ENCODE peak calls at places on chromosomes 16 and 17, in nine cellular contexts. G is HCT116; H is NCI-H82; J is A549; B is activated T-cell treated with anti-CD3 and anti-CD28 coated beads, Interleukin-2, amount 50 U/mL, for 4 hours; C is mucosa of gallbladder; A is HEK293T; S is upper lobe of right lung; T is AG04450. Z is an unnamed sample.

GRCh38 chr17:47205419-47205963 is 3.7 kb upstream of the MYL4 start:
- DNase-seq in G (no peak), H (peak; percentile 42), J (no peak), B (peak; percentile 46), C (peak; percentile 53), A (peak; percentile 35), S (peak; percentile 76), T (no peak), Z (peak; percentile 70)

GRCh38 chr16:14628806-14629611 is 1.1 kb downstream of the PARN start:
- DNase-seq in G (no peak), H (peak; percentile 32), J (no peak), B (no peak), C (no peak), A (peak; percentile 10), S (no peak), T (no peak), Z (no peak)

GRCh38 chr16:68200120-68200783 is 35.7 kb downstream of the ESRP2 start:
- DNase-seq in G (no peak), H (no peak), J (no peak), B (no peak), C (no peak), A (peak; percentile 15), S (no peak), T (no peak), Z (no peak)

GRCh38 chr17:15920758-15921239 is 24.1 kb upstream of the ADORA2B start:
- DNase-seq in G (peak; percentile 60), H (no peak), J (peak; percentile 77), B (no peak), C (peak; percentile 57), A (peak; percentile 35), S (no peak), T (peak; percentile 94), Z (peak; percentile 92)

GRCh38 chr17:42832213-42832933 is 824 bp upstream of the PSME3 start:
- DNase-seq in G (no peak), H (no peak), J (no peak), B (no peak), C (no peak), A (no peak), S (no peak), T (no peak), Z (no peak)

GRCh38 chr16:51084074-51084928 is 66.8 kb downstream of the SALL1 start:
- DNase-seq in G (no peak), H (no peak), J (no peak), B (no peak), C (no peak), A (no peak), S (no peak), T (no peak), Z (no peak)

GRCh38 chr17:68733241-68734176 is 132.3 kb upstream of the FAM20A start:
- DNase-seq in G (no peak), H (no peak), J (no peak), B (no peak), C (peak; percentile 18), A (no peak), S (no peak), T (peak; percentile 29), Z (no peak)

GRCh38 chr16:66525396-66526180 is 24.3 kb downstream of the TK2 start:
- DNase-seq in G (no peak), H (no peak), J (no peak), B (no peak), C (no peak), A (no peak), S (no peak), T (no peak), Z (no peak)

GRCh38 chr16:54245788-54246453 is 40.7 kb downstream of the IRX3 start:
- DNase-seq in G (no peak), H (no peak), J (no peak), B (no peak), C (no peak), A (no peak), S (no peak), T (no peak), Z (no peak)

GRCh38 chr16:67843343-67843765 is 1.2 kb downstream of the THAP11 start:
- DNase-seq in G (no peak), H (peak; percentile 46), J (no peak), B (no peak), C (no peak), A (no peak), S (no peak), T (no peak), Z (peak; percentile 73)

GRCh38 chr17:49995055-49995738 is at the start of gene DLX3:
- DNase-seq in G (no peak), H (peak; percentile 96), J (peak; percentile 68), B (peak; percentile 19), C (peak; percentile 68), A (peak; percentile 78), S (peak; percentile 89), T (no peak), Z (peak; percentile 86)

GRCh38 chr16:720507-720989 is 398 bp upstream of the ANTKMT start:
- DNase-seq in G (no peak), H (no peak), J (peak; percentile 72), B (peak; percentile 25), C (no peak), A (no peak), S (no peak), T (no peak), Z (peak; percentile 83)

GRCh38 chr17:8004899-8005298 is 2.5 kb downstream of the GUCY2D start:
- DNase-seq in G (no peak), H (no peak), J (no peak), B (no peak), C (no peak), A (no peak), S (peak; percentile 59), T (peak; percentile 49), Z (peak; percentile 18)

GRCh38 chr16:58960484-58960883 is 226.4 kb upstream of the GOT2 start:
- DNase-seq in G (no peak), H (no peak), J (no peak), B (no peak), C (no peak), A (no peak), S (no peak), T (no peak), Z (no peak)

GRCh38 chr16:57235128-57236092 is 9.6 kb upstream of the ARL2BP start:
- DNase-seq in G (no peak), H (no peak), J (no peak), B (no peak), C (no peak), A (no peak), S (no peak), T (peak; percentile 15), Z (no peak)

GRCh38 chr16:48165961-48166578 is 10.3 kb upstream of the ABCC12 start:
- DNase-seq in G (no peak), H (no peak), J (no peak), B (no peak), C (no peak), A (no peak), S (no peak), T (no peak), Z (no peak)

GRCh38 chr16:71867934-71868333 is 16.0 kb downstream of the ZNF821 start:
- DNase-seq in G (no peak), H (peak; percentile 13), J (no peak), B (no peak), C (no peak), A (no peak), S (no peak), T (no peak), Z (no peak)

GRCh38 chr16:51971184-51971583 is 575.8 kb downstream of the TOX3 start:
- DNase-seq in G (no peak), H (peak; percentile 67), J (peak; percentile 13), B (no peak), C (no peak), A (peak; percentile 45), S (no peak), T (no peak), Z (no peak)

GRCh38 chr17:35735036-35735805 is 3.8 kb downstream of the RASL10B start:
- DNase-seq in G (no peak), H (no peak), J (no peak), B (no peak), C (no peak), A (no peak), S (no peak), T (no peak), Z (no peak)

GRCh38 chr17:82370471-82371332 is 863 bp upstream of the UTS2R start:
- DNase-seq in G (no peak), H (no peak), J (no peak), B (peak; percentile 28), C (no peak), A (no peak), S (no peak), T (no peak), Z (no peak)

GRCh38 chr16:2282866-2283555 is 15.1 kb upstream of the RNPS1 start:
- DNase-seq in G (no peak), H (peak; percentile 72), J (no peak), B (no peak), C (no peak), A (no peak), S (no peak), T (no peak), Z (no peak)

GRCh38 chr16:11296706-11297491 is 15.8 kb upstream of the PRM1 start:
- DNase-seq in G (no peak), H (no peak), J (no peak), B (no peak), C (no peak), A (no peak), S (no peak), T (no peak), Z (peak; percentile 75)